ENCODE peak calls at places on chromosomes 4 and X, in six cellular contexts. One of them, this sample, is unnamed.

GRCh38 chr4:123555500-123556273 is 159.1 kb downstream of the SPRY1 start:
- DNase-seq in K562: peak
- DNase-seq in HepG2: peak
- DNase-seq in H1: no peak
- DNase-seq in GM12878: no peak
- DNase-seq in WTC11: no peak
- DNase-seq in this sample: peak

GRCh38 chr4:142778430-142778829 is 67.7 kb downstream of the INPP4B start:
- DNase-seq in GM12878: no peak
- DNase-seq in WTC11: no peak
- DNase-seq in HepG2: no peak
- DNase-seq in H1: no peak
- DNase-seq in K562: no peak
- DNase-seq in this sample: no peak

GRCh38 chr4:97235516-97235915 is 907.8 kb downstream of the STPG2 start:
- DNase-seq in WTC11: peak
- DNase-seq in HepG2: no peak
- DNase-seq in K562: no peak
- DNase-seq in H1: no peak
- DNase-seq in GM12878: no peak
- DNase-seq in this sample: peak

GRCh38 chr4:120540625-120541024 is 381.9 kb downstream of the PRDM5 start:
- DNase-seq in HepG2: no peak
- DNase-seq in GM12878: no peak
- DNase-seq in K562: no peak
- DNase-seq in WTC11: no peak
- DNase-seq in H1: no peak
- DNase-seq in this sample: no peak

GRCh38 chr4:164531336-164531735 is 222.6 kb upstream of the SMIM31 start:
- DNase-seq in HepG2: no peak
- DNase-seq in WTC11: no peak
- DNase-seq in GM12878: no peak
- DNase-seq in H1: no peak
- DNase-seq in K562: no peak
- DNase-seq in this sample: no peak

GRCh38 chr4:20462426-20463175 is 210.9 kb downstream of the SLIT2 start:
- DNase-seq in GM12878: no peak
- DNase-seq in H1: no peak
- DNase-seq in WTC11: no peak
- DNase-seq in K562: no peak
- DNase-seq in HepG2: no peak
- DNase-seq in this sample: no peak

GRCh38 chr4:6942238-6942800 is 32.7 kb downstream of the TBC1D14 start:
- DNase-seq in H1: no peak
- DNase-seq in HepG2: no peak
- DNase-seq in GM12878: peak
- DNase-seq in WTC11: no peak
- DNase-seq in K562: peak
- DNase-seq in this sample: no peak

GRCh38 chrX:69014200-69014599 is 151.1 kb downstream of the PJA1 start:
- DNase-seq in GM12878: no peak
- DNase-seq in H1: no peak
- DNase-seq in HepG2: no peak
- DNase-seq in K562: no peak
- DNase-seq in WTC11: no peak
- DNase-seq in this sample: no peak

GRCh38 chr4:823093-823760 is 2.7 kb downstream of the CPLX1 start:
- DNase-seq in WTC11: no peak
- DNase-seq in H1: no peak
- DNase-seq in HepG2: no peak
- DNase-seq in GM12878: no peak
- DNase-seq in K562: no peak
- DNase-seq in this sample: no peak

GRCh38 chr4:38242822-38243384 is 282.7 kb downstream of the PTTG2 start:
- DNase-seq in GM12878: no peak
- DNase-seq in H1: no peak
- DNase-seq in HepG2: no peak
- DNase-seq in K562: peak
- DNase-seq in WTC11: no peak
- DNase-seq in this sample: no peak

GRCh38 chr4:86924805-86925204 is 10.0 kb upstream of the AFF1 start:
- DNase-seq in K562: no peak
- DNase-seq in HepG2: peak
- DNase-seq in H1: no peak
- DNase-seq in WTC11: no peak
- DNase-seq in GM12878: no peak
- DNase-seq in this sample: no peak

GRCh38 chrX:9318761-9319160 is 146.1 kb upstream of the TBL1X start:
- DNase-seq in HepG2: no peak
- DNase-seq in K562: no peak
- DNase-seq in H1: no peak
- DNase-seq in WTC11: no peak
- DNase-seq in GM12878: no peak
- DNase-seq in this sample: no peak

GRCh38 chrX:100447563-100448397 is 37.7 kb upstream of the PCDH19 start:
- DNase-seq in WTC11: peak
- DNase-seq in K562: peak
- DNase-seq in HepG2: no peak
- DNase-seq in H1: no peak
- DNase-seq in GM12878: no peak
- DNase-seq in this sample: peak

GRCh38 chr4:73450398-73451004 is 14.5 kb downstream of the AFP start:
- DNase-seq in K562: peak
- DNase-seq in H1: no peak
- DNase-seq in WTC11: peak
- DNase-seq in HepG2: no peak
- DNase-seq in GM12878: no peak
- DNase-seq in this sample: peak

GRCh38 chr4:102869569-102870227 is 906 bp downstream of the CISD2 start:
- DNase-seq in H1: no peak
- DNase-seq in K562: no peak
- DNase-seq in WTC11: no peak
- DNase-seq in HepG2: no peak
- DNase-seq in GM12878: no peak
- DNase-seq in this sample: peak

GRCh38 chrX:110170029-110170428 is 147.9 kb downstream of the AMMECR1 start:
- DNase-seq in GM12878: no peak
- DNase-seq in WTC11: no peak
- DNase-seq in HepG2: no peak
- DNase-seq in H1: no peak
- DNase-seq in K562: no peak
- DNase-seq in this sample: no peak

GRCh38 chrX:150486011-150486410 is 82.4 kb upstream of the MTM1 start:
- DNase-seq in GM12878: no peak
- DNase-seq in K562: peak
- DNase-seq in HepG2: peak
- DNase-seq in WTC11: peak
- DNase-seq in H1: no peak
- DNase-seq in this sample: peak

GRCh38 chr4:7487464-7487863 is 52.7 kb upstream of the PSAPL1 start:
- DNase-seq in H1: no peak
- DNase-seq in GM12878: no peak
- DNase-seq in K562: no peak
- DNase-seq in HepG2: no peak
- DNase-seq in WTC11: no peak
- DNase-seq in this sample: no peak

GRCh38 chr4:129167640-129168260 is 71.8 kb downstream of the C4orf33 start:
- DNase-seq in HepG2: peak
- DNase-seq in K562: peak
- DNase-seq in WTC11: peak
- DNase-seq in H1: no peak
- DNase-seq in GM12878: no peak
- DNase-seq in this sample: peak

GRCh38 chr4:6347511-6348045 is 77.9 kb downstream of the WFS1 start:
- DNase-seq in WTC11: no peak
- DNase-seq in GM12878: no peak
- DNase-seq in HepG2: no peak
- DNase-seq in K562: no peak
- DNase-seq in H1: no peak
- DNase-seq in this sample: no peak

GRCh38 chr4:105923507-105924238 is 28.4 kb downstream of the NPNT start:
- DNase-seq in WTC11: no peak
- DNase-seq in H1: no peak
- DNase-seq in K562: no peak
- DNase-seq in HepG2: no peak
- DNase-seq in GM12878: no peak
- DNase-seq in this sample: no peak

GRCh38 chrX:120457766-120458180 is 11.3 kb downstream of the LAMP2 start:
- DNase-seq in WTC11: no peak
- DNase-seq in K562: peak
- DNase-seq in H1: no peak
- DNase-seq in HepG2: no peak
- DNase-seq in GM12878: peak
- DNase-seq in this sample: no peak

GRCh38 chr4:51836531-51836930 is 6.4 kb upstream of the DCUN1D4 start:
- DNase-seq in H1: no peak
- DNase-seq in WTC11: no peak
- DNase-seq in K562: no peak
- DNase-seq in HepG2: no peak
- DNase-seq in GM12878: no peak
- DNase-seq in this sample: no peak

GRCh38 chrX:18973527-18974192 is 10.3 kb downstream of the PHKA2 start:
- DNase-seq in K562: no peak
- DNase-seq in GM12878: no peak
- DNase-seq in H1: no peak
- DNase-seq in HepG2: peak
- DNase-seq in WTC11: no peak
- DNase-seq in this sample: no peak

GRCh38 chrX:150211988-150212387 is 151.1 kb upstream of the MAMLD1 start:
- DNase-seq in WTC11: no peak
- DNase-seq in HepG2: no peak
- DNase-seq in H1: no peak
- DNase-seq in GM12878: no peak
- DNase-seq in K562: no peak
- DNase-seq in this sample: no peak

GRCh38 chr4:176838611-176839411 is 46.1 kb upstream of the VEGFC start:
- DNase-seq in WTC11: no peak
- DNase-seq in H1: no peak
- DNase-seq in GM12878: no peak
- DNase-seq in K562: no peak
- DNase-seq in HepG2: no peak
- DNase-seq in this sample: no peak

GRCh38 chr4:128387600-128388351 is 100.2 kb upstream of the PGRMC2 start:
- DNase-seq in H1: no peak
- DNase-seq in WTC11: no peak
- DNase-seq in GM12878: no peak
- DNase-seq in HepG2: no peak
- DNase-seq in K562: no peak
- DNase-seq in this sample: no peak

GRCh38 chrX:39527045-39527444 is 570.7 kb downstream of the BCOR start:
- DNase-seq in HepG2: no peak
- DNase-seq in K562: peak
- DNase-seq in H1: no peak
- DNase-seq in GM12878: no peak
- DNase-seq in WTC11: no peak
- DNase-seq in this sample: no peak

GRCh38 chr4:54493862-54494261 is 163.9 kb upstream of the KIT start:
- DNase-seq in GM12878: no peak
- DNase-seq in HepG2: no peak
- DNase-seq in WTC11: no peak
- DNase-seq in K562: peak
- DNase-seq in H1: no peak
- DNase-seq in this sample: no peak

GRCh38 chr4:80305466-80305865 is 30.1 kb upstream of the CFAP299 start:
- DNase-seq in HepG2: no peak
- DNase-seq in H1: no peak
- DNase-seq in WTC11: no peak
- DNase-seq in K562: no peak
- DNase-seq in GM12878: no peak
- DNase-seq in this sample: no peak

GRCh38 chr4:186920486-186920885 is 196.8 kb upstream of the FAT1 start:
- DNase-seq in H1: no peak
- DNase-seq in GM12878: no peak
- DNase-seq in HepG2: no peak
- DNase-seq in WTC11: no peak
- DNase-seq in K562: no peak
- DNase-seq in this sample: no peak
- TF ChIP-seq CREB1 in H1: no peak
- TF ChIP-seq CREB1 in GM12878: no peak
- TF ChIP-seq CREB1 in HepG2: no peak
- TF ChIP-seq CREB1 in WTC11: no peak
- TF ChIP-seq CREB1 in K562: no peak
- TF ChIP-seq CREB1 in this sample: no peak

DNA sequence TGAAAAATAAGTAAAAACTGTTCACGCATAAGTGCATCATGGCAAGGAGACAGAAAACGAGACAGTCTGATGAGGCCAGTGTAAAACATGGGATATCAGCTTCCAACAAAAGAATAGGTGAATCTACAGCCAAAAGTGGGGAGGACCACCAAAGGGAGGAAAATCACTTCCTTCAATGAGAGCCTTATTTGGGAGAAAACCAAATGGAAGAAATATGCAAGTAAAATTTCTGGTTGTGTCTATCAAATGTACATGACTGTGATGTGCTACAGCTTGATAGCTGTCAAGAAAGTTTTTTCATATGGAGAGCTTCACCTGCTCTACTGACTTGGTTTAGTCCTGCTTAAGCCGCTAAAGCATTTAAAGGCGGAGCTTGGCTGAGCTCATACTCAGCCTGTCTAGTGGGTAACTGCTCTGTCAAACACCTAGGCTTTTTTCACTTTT is 66.2 kb downstream of the MAGEA1 start:
- DNase-seq in H1: no peak
- DNase-seq in K562: peak
- DNase-seq in GM12878: no peak
- DNase-seq in HepG2: no peak
- DNase-seq in WTC11: peak
- DNase-seq in this sample: peak
- TF ChIP-seq CREB1 in H1: no peak
- TF ChIP-seq CREB1 in K562: no peak
- TF ChIP-seq CREB1 in GM12878: no peak
- TF ChIP-seq CREB1 in HepG2: no peak
- TF ChIP-seq CREB1 in WTC11: no peak
- TF ChIP-seq CREB1 in this sample: no peak

GRCh38 chr4:188660796-188661195 is 521.6 kb downstream of the TRIML1 start:
- DNase-seq in K562: no peak
- DNase-seq in WTC11: no peak
- DNase-seq in HepG2: no peak
- DNase-seq in GM12878: no peak
- DNase-seq in H1: no peak
- DNase-seq in this sample: no peak
- TF ChIP-seq CREB1 in K562: no peak
- TF ChIP-seq CREB1 in WTC11: no peak
- TF ChIP-seq CREB1 in HepG2: no peak
- TF ChIP-seq CREB1 in GM12878: no peak
- TF ChIP-seq CREB1 in H1: no peak
- TF ChIP-seq CREB1 in this sample: no peak

DNA sequence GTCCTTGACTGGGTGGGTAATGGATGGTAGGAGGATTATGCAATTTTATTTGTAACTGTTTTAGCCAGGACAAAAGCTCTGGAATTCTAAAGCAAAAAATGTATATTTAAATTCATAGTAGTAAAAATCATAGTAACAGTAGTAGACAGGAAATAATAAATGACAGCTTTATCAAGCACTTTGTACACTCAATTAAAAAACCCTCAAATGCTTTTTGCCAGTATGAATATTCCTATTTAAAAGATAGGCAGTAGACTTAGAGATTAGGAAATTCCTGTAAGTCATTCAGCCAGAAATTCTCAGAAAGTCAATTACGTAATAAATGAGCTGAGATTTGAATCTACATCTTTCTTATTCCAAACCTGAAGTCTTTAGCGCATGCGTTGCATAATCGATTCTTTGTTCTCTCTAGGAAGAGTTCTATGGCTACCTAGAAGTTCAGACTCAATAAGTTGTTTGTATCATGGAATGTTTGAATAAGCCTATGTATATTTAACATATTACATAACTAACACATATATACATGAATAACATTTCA is 2.5 kb downstream of the AADAT start:
- DNase-seq in K562: no peak
- DNase-seq in HepG2: no peak
- DNase-seq in WTC11: no peak
- DNase-seq in H1: no peak
- DNase-seq in GM12878: no peak
- DNase-seq in this sample: no peak
- TF ChIP-seq CREB1 in K562: no peak
- TF ChIP-seq CREB1 in HepG2: no peak
- TF ChIP-seq CREB1 in WTC11: no peak
- TF ChIP-seq CREB1 in H1: no peak
- TF ChIP-seq CREB1 in GM12878: no peak
- TF ChIP-seq CREB1 in this sample: no peak